ENCODE peak calls at places on chromosomes 5 and 9, in four cellular contexts. J is H1, W is HepG2, A is K562. P is an unnamed sample.
A peak's percentile ranks its signal among the peaks of the same experiment; 100 is the strongest.

GRCh38 chr5:61397238-61397637 is 65.2 kb downstream of the ZSWIM6 start:
- DNase-seq in W (no peak), A (no peak), J (no peak), P (no peak)

GRCh38 chr5:178460174-178460573 is 130.0 kb downstream of the COL23A1 start:
- DNase-seq in A (no peak), W (no peak), J (no peak), P (no peak)

GRCh38 chr5:124652892-124653441 is 93.5 kb downstream of the ZNF608 start:
- DNase-seq in J (no peak), W (no peak), A (no peak), P (no peak)

GRCh38 chr5:8362507-8362906 is 493.6 kb downstream of the MTRR start:
- DNase-seq in A (no peak), W (no peak), J (no peak), P (no peak)

GRCh38 chr9:86613943-86614342 is 259.7 kb upstream of the TUT7 start:
- DNase-seq in J (no peak), W (no peak), A (no peak), P (no peak)

GRCh38 chr5:149667084-149667826 is 62.9 kb upstream of the PPARGC1B start:
- DNase-seq in J (no peak), A (peak; percentile 65), W (peak; percentile 25), P (peak; percentile 47)

GRCh38 chr9:36125062-36125855 is 11.3 kb upstream of the GLIPR2 start:
- DNase-seq in A (no peak), J (no peak), W (no peak), P (no peak)

GRCh38 chr5:35956429-35956828 is 18.0 kb upstream of the CAPSL start:
- DNase-seq in A (no peak), J (no peak), W (no peak), P (no peak)

GRCh38 chr9:114500583-114501292 is 4.5 kb downstream of the WHRN start:
- DNase-seq in W (no peak), A (no peak), J (no peak), P (no peak)

GRCh38 chr5:40791715-40792139 is 6.4 kb downstream of the PRKAA1 start:
- DNase-seq in W (peak; percentile 72), A (no peak), J (no peak), P (no peak)

DNA sequence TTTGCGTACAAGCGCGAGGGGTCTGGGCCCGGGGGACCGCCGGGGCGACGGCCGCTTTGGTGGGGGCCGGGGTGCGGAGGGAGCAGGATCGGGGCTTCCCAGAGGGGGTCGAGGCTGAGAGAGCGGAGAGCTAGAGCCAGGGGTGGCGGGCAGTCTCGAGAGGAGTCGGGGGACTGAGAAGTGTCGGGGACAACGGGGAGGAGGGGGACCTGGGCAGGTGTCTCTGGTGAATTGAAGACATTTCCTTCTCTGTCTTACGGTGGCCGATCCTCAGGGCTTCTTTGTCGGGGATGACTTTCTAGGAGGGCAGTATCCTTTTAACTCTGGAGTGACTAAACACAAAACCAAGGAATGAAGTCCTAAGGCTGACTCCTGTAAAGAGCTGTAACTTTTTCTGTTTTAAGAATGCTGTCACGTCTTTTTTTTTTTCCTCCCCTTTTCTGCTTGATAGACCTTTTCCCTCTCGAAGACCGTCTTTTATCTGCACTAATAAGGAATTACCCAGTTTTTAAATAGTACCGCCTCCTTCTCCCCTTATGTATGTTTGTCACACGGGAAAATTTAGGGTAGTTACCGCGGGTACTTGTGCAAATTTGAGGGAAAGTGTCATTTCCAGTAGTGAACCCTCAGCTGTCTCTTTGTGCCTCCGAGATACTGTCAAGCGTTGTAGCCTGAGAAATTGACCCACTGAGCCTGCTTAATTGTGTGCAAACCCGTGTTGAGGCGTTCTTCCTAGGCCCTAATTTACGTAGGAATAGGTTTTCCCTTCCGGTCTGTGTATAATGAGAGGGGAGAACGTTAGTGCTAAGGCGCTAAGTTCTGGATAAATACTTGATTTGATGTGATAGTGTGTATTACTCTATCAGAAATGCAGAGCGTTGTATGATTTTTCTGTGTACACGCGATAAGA is 888 bp downstream of the DENND4C start:
- DNase-seq in W (no peak), J (no peak), A (peak; percentile 7), P (peak; percentile 20)
- TF ChIP-seq RNF2 in W (no peak), J (no peak), A (no peak), P (no peak)

DNA sequence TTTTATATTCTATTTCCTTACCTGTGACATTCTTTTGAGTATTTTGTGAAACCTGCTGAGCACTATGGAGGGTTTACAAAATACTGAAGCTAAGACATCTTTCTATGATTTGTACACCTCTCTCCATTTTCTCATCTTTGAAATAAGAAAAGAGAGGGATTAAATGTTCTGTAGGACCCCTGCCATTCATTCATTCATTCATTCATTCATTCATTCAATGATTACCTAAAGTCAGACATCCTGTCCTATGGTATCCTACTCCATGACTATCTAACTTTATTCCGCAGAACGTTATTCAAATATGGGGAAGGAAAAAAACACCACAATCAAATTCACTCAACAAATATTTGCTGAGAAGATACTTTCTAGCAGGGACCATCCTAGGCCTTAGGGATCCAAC is 51.4 kb downstream of the AP3B1 start:
- DNase-seq in J (no peak), A (no peak), W (no peak), P (no peak)
- TF ChIP-seq RNF2 in J (no peak), A (no peak), W (no peak), P (no peak)

DNA sequence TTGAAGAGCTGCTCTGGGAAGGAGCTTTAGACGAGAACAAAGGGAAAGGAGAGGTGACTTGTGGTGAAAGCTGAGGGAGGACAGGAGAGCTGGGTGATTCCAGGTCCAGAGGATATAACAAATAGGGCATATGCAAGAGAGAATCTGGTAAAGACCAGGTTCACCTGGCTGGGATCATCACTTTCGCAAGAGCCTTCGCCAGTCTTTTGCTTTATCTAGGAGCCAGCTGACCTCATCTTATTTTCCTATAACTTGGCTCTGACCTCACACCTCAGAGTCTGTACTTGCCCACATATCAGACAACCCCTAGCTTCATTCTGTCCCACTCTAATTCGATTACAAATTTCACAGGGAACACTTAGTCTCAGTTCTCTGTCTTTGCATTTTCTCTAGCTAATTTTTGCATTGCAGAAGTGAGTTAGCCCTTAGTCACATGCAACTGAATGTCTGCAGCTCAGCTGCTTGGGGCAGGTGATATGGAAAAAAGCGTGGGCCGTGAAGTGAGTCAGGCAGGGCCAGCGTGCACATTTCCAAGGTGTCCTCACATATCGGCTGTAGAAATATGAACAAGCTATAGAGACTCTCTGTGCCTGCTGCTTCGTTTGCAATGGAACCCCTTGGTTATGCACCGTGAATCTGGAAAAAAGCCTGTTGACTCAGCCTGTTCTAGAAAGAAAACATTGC is 7.4 kb upstream of the ZNF474 start:
- DNase-seq in J (no peak), A (peak; percentile 14), W (no peak), P (no peak)
- TF ChIP-seq RNF2 in J (no peak), A (no peak), W (no peak), P (no peak)

DNA sequence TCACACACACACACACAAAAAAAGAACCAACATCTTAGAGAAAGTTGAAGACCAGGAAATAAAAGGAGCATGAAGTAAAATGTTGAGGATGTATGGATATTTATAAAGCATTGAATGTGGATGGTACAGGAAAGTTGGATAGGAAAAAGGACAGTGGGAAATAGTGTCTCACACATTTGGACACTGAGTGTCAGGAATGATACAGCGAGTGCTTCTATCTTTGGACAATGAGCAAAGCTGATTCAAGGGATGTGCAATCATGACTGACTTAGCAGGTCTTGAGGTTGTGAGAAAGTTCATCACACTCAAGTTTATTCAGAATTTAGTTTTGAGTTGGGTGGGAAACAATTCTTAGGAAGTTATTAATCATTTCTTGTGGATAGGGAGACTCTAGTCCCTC is 50.1 kb upstream of the SRP19 start:
- DNase-seq in J (no peak), W (no peak), A (no peak), P (no peak)
- TF ChIP-seq RNF2 in J (no peak), W (no peak), A (no peak), P (no peak)

GRCh38 chr5:176542596-176543427 is 5.6 kb upstream of the RNF44 start:
- DNase-seq in J (no peak), A (peak; percentile 85), W (no peak), P (peak; percentile 39)

GRCh38 chr5:176541338-176542134 is 4.3 kb upstream of the RNF44 start:
- DNase-seq in W (peak; percentile 65), A (no peak), J (no peak), P (no peak)

GRCh38 chr5:176542135-176542595 is 5.0 kb upstream of the RNF44 start:
- DNase-seq in J (no peak), A (peak; percentile 61), W (no peak), P (no peak)

GRCh38 chr5:176540476-176540899 is 3.3 kb upstream of the RNF44 start:
- DNase-seq in J (no peak), W (no peak), A (no peak), P (no peak)

DNA sequence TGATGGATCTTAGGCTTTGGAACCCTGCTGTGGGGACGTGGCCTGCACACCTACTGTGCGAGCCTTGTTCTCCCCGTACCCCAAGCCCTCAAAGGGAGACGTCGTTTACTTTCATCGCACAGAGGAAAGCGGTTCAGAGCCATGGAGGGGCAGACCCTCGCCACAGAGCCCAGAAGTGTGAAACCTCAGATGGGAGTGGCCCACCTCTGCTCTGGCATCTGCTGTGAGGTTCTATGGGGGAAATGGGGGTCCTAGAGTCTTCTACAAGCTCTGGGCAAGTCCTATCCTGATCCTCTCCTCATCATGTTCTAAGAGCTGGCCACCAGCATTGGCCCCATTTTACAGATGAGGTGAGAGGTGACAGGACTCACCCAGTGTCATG is 3.7 kb upstream of the RNF44 start:
- DNase-seq in W (no peak), J (no peak), A (no peak), P (no peak)
- TF ChIP-seq RNF2 in W (no peak), J (no peak), A (no peak), P (no peak)

DNA sequence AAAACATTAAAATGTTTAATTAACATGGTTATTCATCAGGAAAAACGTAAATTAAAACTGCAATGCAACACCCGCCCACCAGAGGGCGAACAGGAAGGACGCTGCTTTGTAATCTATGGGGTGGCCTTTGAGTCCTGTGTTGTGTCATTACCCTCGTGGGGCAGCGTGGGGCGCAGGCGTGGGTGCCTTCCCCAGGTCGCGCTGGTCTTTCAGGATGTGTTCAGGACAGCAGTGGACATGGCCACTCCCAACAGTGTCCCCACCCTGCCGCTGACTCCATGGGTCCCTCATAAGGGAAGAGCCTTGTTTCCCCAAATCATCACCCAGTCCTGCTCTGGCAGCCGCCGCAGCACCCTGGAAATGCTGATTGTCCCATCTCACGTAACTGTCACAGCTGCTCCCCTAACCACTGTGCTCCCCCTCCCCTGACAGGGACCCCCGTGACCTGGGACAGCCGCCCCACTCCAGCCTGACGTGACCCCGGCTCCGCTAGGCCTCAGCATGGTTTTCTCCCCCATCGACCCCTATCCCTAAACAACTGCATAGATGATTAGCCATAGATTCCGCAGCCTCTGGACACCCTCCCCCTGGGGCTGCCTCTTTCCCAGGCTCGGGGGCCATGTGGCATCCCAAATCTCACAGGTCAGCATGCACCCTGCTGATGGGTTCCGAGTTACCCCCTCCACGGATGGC is 36.4 kb downstream of the GLT6D1 start:
- DNase-seq in A (peak; percentile 73), J (peak; percentile 17), W (no peak), P (peak; percentile 39)
- TF ChIP-seq RNF2 in A (no peak), J (no peak), W (no peak), P (no peak)